ENCODE peak calls at places on chromosome 15, in ten cellular contexts. One of them, this sample, is unnamed.

GRCh38 chr15:49953421-49953820 is 165.6 kb downstream of the ATP8B4 start:
- DNase-seq in AG04450: no peak
- DNase-seq in heart left ventricle: no peak
- DNase-seq in right lobe of liver: no peak
- DNase-seq in lower leg skin: peak; percentile 57
- DNase-seq in adrenal gland: no peak
- DNase-seq in OCI-LY7: no peak
- DNase-seq in Peyer's patch: no peak
- DNase-seq in cardiac fibroblast: no peak
- DNase-seq in fibroblast of lung: no peak
- DNase-seq in this sample: no peak

GRCh38 chr15:64892850-64893403 is 18.8 kb upstream of the ANKDD1A start:
- DNase-seq in AG04450: no peak
- DNase-seq in heart left ventricle: no peak
- DNase-seq in right lobe of liver: peak; percentile 43
- DNase-seq in lower leg skin: no peak
- DNase-seq in adrenal gland: no peak
- DNase-seq in OCI-LY7: no peak
- DNase-seq in Peyer's patch: no peak
- DNase-seq in cardiac fibroblast: no peak
- DNase-seq in fibroblast of lung: no peak
- DNase-seq in this sample: no peak

GRCh38 chr15:95604634-95605036 is 725.9 kb upstream of the NR2F2 start:
- DNase-seq in AG04450: peak; percentile 56
- DNase-seq in heart left ventricle: no peak
- DNase-seq in right lobe of liver: no peak
- DNase-seq in lower leg skin: no peak
- DNase-seq in adrenal gland: no peak
- DNase-seq in OCI-LY7: no peak
- DNase-seq in Peyer's patch: no peak
- DNase-seq in cardiac fibroblast: peak; percentile 70
- DNase-seq in fibroblast of lung: peak; percentile 92
- DNase-seq in this sample: peak; percentile 97

GRCh38 chr15:40088929-40089755 is 19.5 kb downstream of the BMF start:
- DNase-seq in AG04450: no peak
- DNase-seq in heart left ventricle: no peak
- DNase-seq in right lobe of liver: no peak
- DNase-seq in lower leg skin: no peak
- DNase-seq in adrenal gland: no peak
- DNase-seq in OCI-LY7: no peak
- DNase-seq in Peyer's patch: no peak
- DNase-seq in cardiac fibroblast: no peak
- DNase-seq in fibroblast of lung: peak; percentile 72
- DNase-seq in this sample: no peak

GRCh38 chr15:78063966-78064365 is 13.5 kb downstream of the TBC1D2B start:
- DNase-seq in AG04450: no peak
- DNase-seq in heart left ventricle: no peak
- DNase-seq in right lobe of liver: no peak
- DNase-seq in lower leg skin: peak; percentile 68
- DNase-seq in adrenal gland: peak; percentile 59
- DNase-seq in OCI-LY7: no peak
- DNase-seq in Peyer's patch: no peak
- DNase-seq in cardiac fibroblast: peak; percentile 46
- DNase-seq in fibroblast of lung: no peak
- DNase-seq in this sample: peak; percentile 79

GRCh38 chr15:65055201-65055870 is 10.1 kb downstream of the SLC51B start:
- DNase-seq in AG04450: no peak
- DNase-seq in heart left ventricle: peak; percentile 69
- DNase-seq in right lobe of liver: peak; percentile 92
- DNase-seq in lower leg skin: peak; percentile 83
- DNase-seq in adrenal gland: no peak
- DNase-seq in OCI-LY7: no peak
- DNase-seq in Peyer's patch: peak; percentile 82
- DNase-seq in cardiac fibroblast: no peak
- DNase-seq in fibroblast of lung: peak; percentile 62
- DNase-seq in this sample: peak; percentile 39

GRCh38 chr15:94229591-94230365 is 1.6 kb upstream of the MCTP2 start:
- DNase-seq in AG04450: no peak
- DNase-seq in heart left ventricle: no peak
- DNase-seq in right lobe of liver: no peak
- DNase-seq in lower leg skin: no peak
- DNase-seq in adrenal gland: no peak
- DNase-seq in OCI-LY7: no peak
- DNase-seq in Peyer's patch: no peak
- DNase-seq in cardiac fibroblast: no peak
- DNase-seq in fibroblast of lung: no peak
- DNase-seq in this sample: no peak

GRCh38 chr15:70156781-70157261 is 59.1 kb upstream of the TLE3 start:
- DNase-seq in AG04450: no peak
- DNase-seq in heart left ventricle: no peak
- DNase-seq in right lobe of liver: no peak
- DNase-seq in lower leg skin: no peak
- DNase-seq in adrenal gland: peak; percentile 79
- DNase-seq in OCI-LY7: no peak
- DNase-seq in Peyer's patch: no peak
- DNase-seq in cardiac fibroblast: peak; percentile 54
- DNase-seq in fibroblast of lung: peak; percentile 75
- DNase-seq in this sample: peak; percentile 56

GRCh38 chr15:70269991-70270751 is 172.5 kb upstream of the TLE3 start:
- DNase-seq in AG04450: no peak
- DNase-seq in heart left ventricle: no peak
- DNase-seq in right lobe of liver: peak; percentile 51
- DNase-seq in lower leg skin: no peak
- DNase-seq in adrenal gland: peak; percentile 75
- DNase-seq in OCI-LY7: no peak
- DNase-seq in Peyer's patch: no peak
- DNase-seq in cardiac fibroblast: peak; percentile 75
- DNase-seq in fibroblast of lung: no peak
- DNase-seq in this sample: peak; percentile 34

GRCh38 chr15:57703387-57703786 is 3.1 kb upstream of the POLR2M start:
- DNase-seq in AG04450: no peak
- DNase-seq in heart left ventricle: no peak
- DNase-seq in right lobe of liver: no peak
- DNase-seq in lower leg skin: no peak
- DNase-seq in adrenal gland: no peak
- DNase-seq in OCI-LY7: no peak
- DNase-seq in Peyer's patch: no peak
- DNase-seq in cardiac fibroblast: no peak
- DNase-seq in fibroblast of lung: peak; percentile 61
- DNase-seq in this sample: peak; percentile 58

GRCh38 chr15:57003418-57003817 is 85.0 kb downstream of the TCF12 start:
- DNase-seq in AG04450: peak; percentile 67
- DNase-seq in heart left ventricle: no peak
- DNase-seq in right lobe of liver: no peak
- DNase-seq in lower leg skin: no peak
- DNase-seq in adrenal gland: no peak
- DNase-seq in OCI-LY7: no peak
- DNase-seq in Peyer's patch: no peak
- DNase-seq in cardiac fibroblast: peak; percentile 93
- DNase-seq in fibroblast of lung: peak; percentile 93
- DNase-seq in this sample: peak; percentile 77

GRCh38 chr15:84863480-84864428 is 20.7 kb upstream of the SLC28A1 start:
- DNase-seq in AG04450: no peak
- DNase-seq in heart left ventricle: peak; percentile 47
- DNase-seq in right lobe of liver: no peak
- DNase-seq in lower leg skin: peak; percentile 73
- DNase-seq in adrenal gland: no peak
- DNase-seq in OCI-LY7: no peak
- DNase-seq in Peyer's patch: no peak
- DNase-seq in cardiac fibroblast: peak; percentile 41
- DNase-seq in fibroblast of lung: peak; percentile 8
- DNase-seq in this sample: peak; percentile 21

GRCh38 chr15:86653344-86654192 is 573.9 kb downstream of the AGBL1 start:
- DNase-seq in AG04450: no peak
- DNase-seq in heart left ventricle: no peak
- DNase-seq in right lobe of liver: no peak
- DNase-seq in lower leg skin: no peak
- DNase-seq in adrenal gland: no peak
- DNase-seq in OCI-LY7: no peak
- DNase-seq in Peyer's patch: no peak
- DNase-seq in cardiac fibroblast: no peak
- DNase-seq in fibroblast of lung: no peak
- DNase-seq in this sample: no peak

GRCh38 chr15:71802770-71803169 is 7.6 kb upstream of the NR2E3 start:
- DNase-seq in AG04450: no peak
- DNase-seq in heart left ventricle: no peak
- DNase-seq in right lobe of liver: no peak
- DNase-seq in lower leg skin: peak; percentile 80
- DNase-seq in adrenal gland: no peak
- DNase-seq in OCI-LY7: no peak
- DNase-seq in Peyer's patch: no peak
- DNase-seq in cardiac fibroblast: no peak
- DNase-seq in fibroblast of lung: no peak
- DNase-seq in this sample: no peak
- TF ChIP-seq CTCF in AG04450: peak; percentile 33
- TF ChIP-seq CTCF in heart left ventricle: peak; percentile 26
- TF ChIP-seq CTCF in right lobe of liver: peak; percentile 24
- TF ChIP-seq CTCF in lower leg skin: no peak
- TF ChIP-seq CTCF in adrenal gland: peak; percentile 41
- TF ChIP-seq CTCF in OCI-LY7: peak; percentile 57
- TF ChIP-seq CTCF in Peyer's patch: no peak
- TF ChIP-seq CTCF in cardiac fibroblast: peak; percentile 60
- TF ChIP-seq CTCF in fibroblast of lung: peak; percentile 30
- TF ChIP-seq CTCF in this sample: peak; percentile 20

DNA sequence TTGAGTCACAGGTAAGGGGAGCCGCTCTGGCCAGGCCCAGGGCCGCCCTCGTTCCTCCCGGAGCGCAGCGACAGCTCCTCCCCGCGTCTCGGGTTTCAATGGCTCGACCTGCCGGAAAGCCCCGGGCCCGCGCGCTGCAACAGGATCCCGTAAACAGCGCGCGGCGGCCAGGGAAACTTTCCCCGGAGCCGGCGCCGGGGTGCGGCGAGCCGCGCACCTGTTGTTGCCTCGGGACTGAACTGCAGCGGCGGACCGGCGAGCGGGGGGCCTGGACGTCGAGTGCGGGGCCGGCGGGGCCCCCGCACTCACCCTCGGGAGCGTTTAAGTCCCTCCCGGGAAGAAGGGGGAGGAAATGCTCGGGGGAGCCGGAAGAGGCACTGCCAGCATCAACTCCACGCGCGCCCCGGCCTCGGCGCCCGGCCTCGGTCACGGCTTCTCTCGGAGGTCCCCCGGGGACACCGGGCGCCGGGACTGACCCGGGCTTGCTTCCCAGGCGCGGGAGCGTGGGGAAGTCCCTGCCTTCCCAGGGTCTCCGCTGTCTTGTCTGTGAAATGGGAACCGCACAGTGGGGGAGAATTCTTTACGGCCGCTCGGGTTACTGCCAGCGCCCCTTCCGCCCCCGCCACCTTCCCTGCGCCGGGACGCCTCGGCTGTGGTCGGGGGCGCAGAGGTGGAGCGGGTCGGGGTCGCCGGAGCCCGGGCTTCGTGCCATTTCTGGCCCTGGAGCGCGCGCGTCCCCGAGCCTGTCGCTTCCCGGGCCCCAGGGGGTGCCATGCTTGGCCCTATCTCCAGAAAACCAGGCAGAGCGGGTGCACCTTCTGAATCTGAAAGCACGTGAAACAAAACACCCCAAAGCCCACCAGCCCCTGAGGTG is 7.4 kb upstream of the PGPEP1L start:
- DNase-seq in AG04450: no peak
- DNase-seq in heart left ventricle: peak; percentile 75
- DNase-seq in right lobe of liver: peak; percentile 60
- DNase-seq in lower leg skin: peak; percentile 90
- DNase-seq in adrenal gland: peak; percentile 72
- DNase-seq in OCI-LY7: no peak
- DNase-seq in Peyer's patch: peak; percentile 71
- DNase-seq in cardiac fibroblast: peak; percentile 42
- DNase-seq in fibroblast of lung: peak; percentile 77
- DNase-seq in this sample: peak; percentile 30
- H3K4me3 ChIP-seq in AG04450: peak overlapping the region; percentile 59
- H3K4me3 ChIP-seq in heart left ventricle: peak overlapping the region; percentile 73
- H3K4me3 ChIP-seq in right lobe of liver: peak overlapping the region; percentile 38
- H3K4me3 ChIP-seq in lower leg skin: peak overlapping the region; percentile 36
- H3K4me3 ChIP-seq in adrenal gland: peak overlapping the region; percentile 64
- H3K4me3 ChIP-seq in OCI-LY7: no peak overlapping the region
- H3K4me3 ChIP-seq in Peyer's patch: peak overlapping the region; percentile 56
- H3K4me3 ChIP-seq in cardiac fibroblast: peak overlapping the region; percentile 44
- H3K4me3 ChIP-seq in fibroblast of lung: peak overlapping the region; percentile 40
- H3K4me3 ChIP-seq in this sample: peak overlapping the region; percentile 49

DNA sequence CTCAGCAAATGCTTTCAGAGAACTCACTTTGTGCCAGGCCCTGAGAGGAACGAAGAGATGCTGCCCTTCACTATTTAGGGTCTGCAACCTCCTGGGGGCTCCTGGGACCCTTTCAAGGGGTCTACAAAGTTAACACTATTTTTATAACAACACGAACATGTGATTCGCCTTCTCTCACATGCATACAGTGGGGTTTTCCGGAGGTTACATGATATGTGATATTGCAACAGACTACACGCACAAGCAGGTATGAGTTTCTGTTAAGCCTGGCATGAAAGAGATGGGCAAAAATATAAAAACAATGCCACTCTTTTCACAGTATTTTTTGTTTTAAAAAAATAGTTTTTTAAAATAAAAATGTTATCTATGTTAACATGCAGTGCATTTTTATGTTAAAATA is 10.3 kb downstream of the STARD5 start:
- DNase-seq in AG04450: no peak
- DNase-seq in heart left ventricle: no peak
- DNase-seq in right lobe of liver: no peak
- DNase-seq in lower leg skin: no peak
- DNase-seq in adrenal gland: no peak
- DNase-seq in OCI-LY7: no peak
- DNase-seq in Peyer's patch: no peak
- DNase-seq in cardiac fibroblast: no peak
- DNase-seq in fibroblast of lung: no peak
- DNase-seq in this sample: no peak
- TF ChIP-seq CTCF in AG04450: no peak
- TF ChIP-seq CTCF in heart left ventricle: no peak
- TF ChIP-seq CTCF in right lobe of liver: no peak
- TF ChIP-seq CTCF in lower leg skin: no peak
- TF ChIP-seq CTCF in adrenal gland: no peak
- TF ChIP-seq CTCF in OCI-LY7: no peak
- TF ChIP-seq CTCF in Peyer's patch: no peak
- TF ChIP-seq CTCF in cardiac fibroblast: no peak
- TF ChIP-seq CTCF in fibroblast of lung: no peak
- TF ChIP-seq CTCF in this sample: no peak

DNA sequence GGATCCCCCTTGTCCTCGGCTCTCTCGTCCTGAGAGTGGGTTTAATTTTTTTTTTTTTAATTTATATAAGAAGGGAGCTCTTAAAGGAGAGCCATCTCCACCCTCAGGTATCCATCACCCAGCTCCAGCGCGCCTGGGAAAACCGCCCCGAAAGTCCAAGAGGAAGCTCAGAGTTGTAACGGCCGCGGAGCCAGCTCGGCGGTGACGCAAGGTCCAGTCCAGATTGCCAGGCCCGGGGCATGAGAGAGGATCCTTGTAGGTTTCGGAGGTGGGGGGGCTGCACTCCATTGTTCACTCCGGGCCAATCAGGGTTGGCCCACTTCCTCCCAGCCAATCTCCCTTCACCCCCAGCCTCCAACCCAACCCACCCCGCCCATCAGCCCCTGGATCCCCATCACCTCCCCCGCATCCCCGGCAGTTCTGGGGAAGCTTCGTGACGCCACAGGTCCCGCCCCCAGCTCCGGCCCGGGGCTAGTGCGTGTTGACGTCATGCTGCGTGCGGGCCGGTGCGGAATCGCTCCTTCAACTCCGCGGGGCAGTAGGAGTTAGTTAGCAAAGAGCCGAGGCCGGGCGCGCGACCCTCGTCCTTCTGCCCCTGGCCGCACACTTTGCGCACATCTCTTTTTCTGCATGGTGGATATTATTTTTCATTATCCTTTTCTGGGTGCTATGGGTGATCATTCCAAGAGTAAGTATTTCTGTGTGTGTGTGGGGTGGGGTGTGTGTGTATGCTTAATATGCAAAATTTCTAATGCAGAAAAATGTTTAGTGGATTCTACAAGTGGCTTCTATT is at the start of gene ISL2:
- DNase-seq in AG04450: peak; percentile 92
- DNase-seq in heart left ventricle: peak; percentile 80
- DNase-seq in right lobe of liver: peak; percentile 80
- DNase-seq in lower leg skin: peak; percentile 92
- DNase-seq in adrenal gland: no peak
- DNase-seq in OCI-LY7: peak; percentile 96
- DNase-seq in Peyer's patch: peak; percentile 72
- DNase-seq in cardiac fibroblast: peak; percentile 72
- DNase-seq in fibroblast of lung: peak; percentile 36
- DNase-seq in this sample: peak; percentile 96
- H3K4me3 ChIP-seq in AG04450: peak within 1 kb of the TSS; percentile 63
- H3K4me3 ChIP-seq in heart left ventricle: peak within 1 kb of the TSS; percentile 19
- H3K4me3 ChIP-seq in right lobe of liver: no peak within 1 kb of the TSS
- H3K4me3 ChIP-seq in lower leg skin: no peak within 1 kb of the TSS
- H3K4me3 ChIP-seq in adrenal gland: peak within 1 kb of the TSS; percentile 36
- H3K4me3 ChIP-seq in OCI-LY7: peak within 1 kb of the TSS; percentile 77
- H3K4me3 ChIP-seq in Peyer's patch: peak within 1 kb of the TSS; percentile 43
- H3K4me3 ChIP-seq in cardiac fibroblast: peak within 1 kb of the TSS; percentile 43
- H3K4me3 ChIP-seq in fibroblast of lung: peak within 1 kb of the TSS; percentile 11
- H3K4me3 ChIP-seq in this sample: peak within 1 kb of the TSS; percentile 57